ENCODE peak calls at places on chromosome 9, in nine cellular contexts. T, R, Q, V, H, Z, B, K and A are unnamed samples.

GRCh38 chr9:3237121-3237520 is 288.7 kb downstream of the RFX3 start:
- DNase-seq in V (no peak), R (no peak), K (no peak), T (no peak), Q (no peak), H (no peak), Z (no peak), B (no peak), A (no peak)

GRCh38 chr9:38068866-38069628 is at the start of gene SHB:
- DNase-seq in Z (peak), R (peak), H (peak), Q (peak), V (peak), T (peak), B (peak), K (peak), A (peak)

GRCh38 chr9:77305622-77306365 is 128.5 kb downstream of the VPS13A start:
- DNase-seq in K (no peak), R (no peak), T (no peak), H (no peak), Q (no peak), B (no peak), Z (no peak), V (no peak), A (no peak)

GRCh38 chr9:113587471-113588031 is 124.0 kb downstream of the RGS3 start:
- DNase-seq in V (peak), R (no peak), Q (no peak), B (no peak), K (peak), T (no peak), Z (peak), H (peak), A (peak)

GRCh38 chr9:137457406-137458193 is 1.5 kb downstream of the NSMF start:
- DNase-seq in B (peak), T (no peak), Z (peak), K (no peak), Q (peak), H (peak), R (no peak), V (no peak), A (no peak)

GRCh38 chr9:92071634-92072033 is 43.6 kb downstream of the SPTLC1 start:
- DNase-seq in Q (no peak), R (no peak), H (no peak), B (no peak), Z (no peak), K (no peak), V (no peak), T (no peak), A (no peak)

GRCh38 chr9:136686794-136687711 is at the start of gene AGPAT2:
- DNase-seq in R (peak), V (peak), K (peak), B (peak), T (peak), H (peak), Q (peak), Z (peak), A (peak)

GRCh38 chr9:128886211-128886826 is 4.4 kb downstream of the LRRC8A start:
- DNase-seq in K (no peak), H (no peak), T (no peak), Q (no peak), V (no peak), R (peak), Z (no peak), B (no peak), A (no peak)

GRCh38 chr9:28782630-28783029 is 1209.3 kb upstream of the C9orf72 start:
- DNase-seq in K (no peak), T (no peak), B (no peak), R (no peak), Q (no peak), Z (no peak), V (no peak), H (no peak), A (no peak)

GRCh38 chr9:103821115-103821514 is 273.0 kb upstream of the SMC2 start:
- DNase-seq in B (no peak), K (no peak), V (no peak), R (no peak), Z (no peak), T (no peak), Q (no peak), H (no peak), A (no peak)

GRCh38 chr9:16879416-16879815 is 8.9 kb upstream of the BNC2 start:
- DNase-seq in H (no peak), R (no peak), Q (no peak), B (no peak), V (no peak), T (no peak), K (no peak), Z (no peak), A (no peak)

GRCh38 chr9:92489209-92489608 is 6.9 kb upstream of the ASPN start:
- DNase-seq in H (no peak), Z (no peak), K (no peak), T (no peak), V (no peak), Q (no peak), B (no peak), R (no peak), A (no peak)

GRCh38 chr9:6805532-6805931 is 47.8 kb downstream of the KDM4C start:
- DNase-seq in K (no peak), T (no peak), Z (no peak), R (no peak), V (no peak), B (no peak), Q (no peak), H (no peak), A (no peak)